ENCODE peak calls at places on chromosomes 13 and 19, in ten cellular contexts. One of them, this sample, is unnamed.

GRCh38 chr19:35344511-35345031 is 3.1 kb upstream of the FFAR1 start:
- DNase-seq in transverse colon: no peak
- DNase-seq in tibial nerve: no peak
- DNase-seq in A549: no peak
- DNase-seq in H1: no peak
- DNase-seq in ovary: peak
- DNase-seq in upper lobe of left lung: peak
- DNase-seq in suprapubic skin: peak
- DNase-seq in SK-N-SH: no peak
- DNase-seq in GM12878: no peak
- DNase-seq in this sample: peak

GRCh38 chr19:17086129-17086528 is 10.6 kb downstream of the MYO9B start:
- DNase-seq in transverse colon: no peak
- DNase-seq in tibial nerve: no peak
- DNase-seq in A549: no peak
- DNase-seq in H1: no peak
- DNase-seq in ovary: no peak
- DNase-seq in upper lobe of left lung: no peak
- DNase-seq in suprapubic skin: no peak
- DNase-seq in SK-N-SH: no peak
- DNase-seq in GM12878: no peak
- DNase-seq in this sample: no peak

GRCh38 chr13:24834902-24835510 is 71.0 kb downstream of the RNF17 start:
- DNase-seq in transverse colon: peak
- DNase-seq in tibial nerve: no peak
- DNase-seq in A549: no peak
- DNase-seq in H1: no peak
- DNase-seq in ovary: no peak
- DNase-seq in upper lobe of left lung: no peak
- DNase-seq in suprapubic skin: no peak
- DNase-seq in SK-N-SH: no peak
- DNase-seq in GM12878: no peak
- DNase-seq in this sample: no peak

GRCh38 chr13:65063753-65064152 is 2166.4 kb downstream of the PCDH9 start:
- DNase-seq in transverse colon: no peak
- DNase-seq in tibial nerve: no peak
- DNase-seq in A549: peak
- DNase-seq in H1: no peak
- DNase-seq in ovary: no peak
- DNase-seq in upper lobe of left lung: no peak
- DNase-seq in suprapubic skin: no peak
- DNase-seq in SK-N-SH: no peak
- DNase-seq in GM12878: no peak
- DNase-seq in this sample: no peak

GRCh38 chr19:35531291-35531690 is 2.0 kb upstream of the GAPDHS start:
- DNase-seq in transverse colon: no peak
- DNase-seq in tibial nerve: no peak
- DNase-seq in A549: no peak
- DNase-seq in H1: no peak
- DNase-seq in ovary: no peak
- DNase-seq in upper lobe of left lung: no peak
- DNase-seq in suprapubic skin: no peak
- DNase-seq in SK-N-SH: no peak
- DNase-seq in GM12878: no peak
- DNase-seq in this sample: no peak

GRCh38 chr13:97310809-97311436 is 88.8 kb downstream of the MBNL2 start:
- DNase-seq in transverse colon: no peak
- DNase-seq in tibial nerve: no peak
- DNase-seq in A549: no peak
- DNase-seq in H1: no peak
- DNase-seq in ovary: no peak
- DNase-seq in upper lobe of left lung: no peak
- DNase-seq in suprapubic skin: no peak
- DNase-seq in SK-N-SH: peak
- DNase-seq in GM12878: no peak
- DNase-seq in this sample: no peak

GRCh38 chr19:48975947-48976847 is 11.1 kb downstream of the FTL start:
- DNase-seq in transverse colon: no peak
- DNase-seq in tibial nerve: no peak
- DNase-seq in A549: no peak
- DNase-seq in H1: no peak
- DNase-seq in ovary: no peak
- DNase-seq in upper lobe of left lung: no peak
- DNase-seq in suprapubic skin: no peak
- DNase-seq in SK-N-SH: peak
- DNase-seq in GM12878: no peak
- DNase-seq in this sample: no peak

GRCh38 chr13:113059891-113060290 is 45.7 kb upstream of the F7 start:
- DNase-seq in transverse colon: no peak
- DNase-seq in tibial nerve: no peak
- DNase-seq in A549: no peak
- DNase-seq in H1: no peak
- DNase-seq in ovary: no peak
- DNase-seq in upper lobe of left lung: no peak
- DNase-seq in suprapubic skin: peak
- DNase-seq in SK-N-SH: no peak
- DNase-seq in GM12878: no peak
- DNase-seq in this sample: no peak

GRCh38 chr13:73672492-73672891 is 461.7 kb downstream of the KLF12 start:
- DNase-seq in transverse colon: no peak
- DNase-seq in tibial nerve: no peak
- DNase-seq in A549: peak
- DNase-seq in H1: no peak
- DNase-seq in ovary: no peak
- DNase-seq in upper lobe of left lung: no peak
- DNase-seq in suprapubic skin: no peak
- DNase-seq in SK-N-SH: no peak
- DNase-seq in GM12878: no peak
- DNase-seq in this sample: no peak

GRCh38 chr13:105565328-105565727 is 970.1 kb downstream of the EFNB2 start:
- DNase-seq in transverse colon: no peak
- DNase-seq in tibial nerve: no peak
- DNase-seq in A549: no peak
- DNase-seq in H1: no peak
- DNase-seq in ovary: no peak
- DNase-seq in upper lobe of left lung: no peak
- DNase-seq in suprapubic skin: no peak
- DNase-seq in SK-N-SH: no peak
- DNase-seq in GM12878: no peak
- DNase-seq in this sample: no peak

GRCh38 chr13:47126432-47126831 is 229.6 kb upstream of the HTR2A start:
- DNase-seq in transverse colon: no peak
- DNase-seq in tibial nerve: no peak
- DNase-seq in A549: no peak
- DNase-seq in H1: no peak
- DNase-seq in ovary: no peak
- DNase-seq in upper lobe of left lung: no peak
- DNase-seq in suprapubic skin: no peak
- DNase-seq in SK-N-SH: no peak
- DNase-seq in GM12878: no peak
- DNase-seq in this sample: peak

GRCh38 chr13:102863590-102863989 is 17.8 kb downstream of the ERCC5 start:
- DNase-seq in transverse colon: no peak
- DNase-seq in tibial nerve: no peak
- DNase-seq in A549: no peak
- DNase-seq in H1: no peak
- DNase-seq in ovary: no peak
- DNase-seq in upper lobe of left lung: no peak
- DNase-seq in suprapubic skin: no peak
- DNase-seq in SK-N-SH: no peak
- DNase-seq in GM12878: no peak
- DNase-seq in this sample: no peak

GRCh38 chr13:31328549-31329229 is 128.9 kb downstream of the B3GLCT start:
- DNase-seq in transverse colon: no peak
- DNase-seq in tibial nerve: no peak
- DNase-seq in A549: no peak
- DNase-seq in H1: no peak
- DNase-seq in ovary: no peak
- DNase-seq in upper lobe of left lung: no peak
- DNase-seq in suprapubic skin: no peak
- DNase-seq in SK-N-SH: no peak
- DNase-seq in GM12878: no peak
- DNase-seq in this sample: no peak

GRCh38 chr13:99371956-99372355 is 64.8 kb upstream of the GPR183 start:
- DNase-seq in transverse colon: no peak
- DNase-seq in tibial nerve: no peak
- DNase-seq in A549: no peak
- DNase-seq in H1: no peak
- DNase-seq in ovary: no peak
- DNase-seq in upper lobe of left lung: no peak
- DNase-seq in suprapubic skin: no peak
- DNase-seq in SK-N-SH: no peak
- DNase-seq in GM12878: no peak
- DNase-seq in this sample: no peak

GRCh38 chr13:93244918-93245280 is 18.3 kb downstream of the GPC6 start:
- DNase-seq in transverse colon: no peak
- DNase-seq in tibial nerve: no peak
- DNase-seq in A549: no peak
- DNase-seq in H1: no peak
- DNase-seq in ovary: no peak
- DNase-seq in upper lobe of left lung: no peak
- DNase-seq in suprapubic skin: no peak
- DNase-seq in SK-N-SH: no peak
- DNase-seq in GM12878: no peak
- DNase-seq in this sample: no peak
- TF ChIP-seq EP300 in transverse colon: no peak
- TF ChIP-seq EP300 in tibial nerve: no peak
- TF ChIP-seq EP300 in A549: no peak
- TF ChIP-seq EP300 in H1: no peak
- TF ChIP-seq EP300 in ovary: no peak
- TF ChIP-seq EP300 in upper lobe of left lung: no peak
- TF ChIP-seq EP300 in suprapubic skin: no peak
- TF ChIP-seq EP300 in SK-N-SH: no peak
- TF ChIP-seq EP300 in GM12878: no peak
- TF ChIP-seq EP300 in this sample: no peak

GRCh38 chr19:18090545-18091216 is 3.9 kb upstream of the IL12RB1 start:
- DNase-seq in transverse colon: no peak
- DNase-seq in tibial nerve: no peak
- DNase-seq in A549: no peak
- DNase-seq in H1: no peak
- DNase-seq in ovary: no peak
- DNase-seq in upper lobe of left lung: peak
- DNase-seq in suprapubic skin: no peak
- DNase-seq in SK-N-SH: no peak
- DNase-seq in GM12878: no peak
- DNase-seq in this sample: no peak

GRCh38 chr19:18089726-18090125 is 3.0 kb upstream of the IL12RB1 start:
- DNase-seq in transverse colon: no peak
- DNase-seq in tibial nerve: no peak
- DNase-seq in A549: no peak
- DNase-seq in H1: no peak
- DNase-seq in ovary: no peak
- DNase-seq in upper lobe of left lung: no peak
- DNase-seq in suprapubic skin: no peak
- DNase-seq in SK-N-SH: no peak
- DNase-seq in GM12878: no peak
- DNase-seq in this sample: no peak

GRCh38 chr19:18093439-18094161 is 4.0 kb upstream of the MAST3 start:
- DNase-seq in transverse colon: no peak
- DNase-seq in tibial nerve: no peak
- DNase-seq in A549: peak
- DNase-seq in H1: no peak
- DNase-seq in ovary: no peak
- DNase-seq in upper lobe of left lung: no peak
- DNase-seq in suprapubic skin: no peak
- DNase-seq in SK-N-SH: peak
- DNase-seq in GM12878: no peak
- DNase-seq in this sample: no peak

GRCh38 chr19:18086590-18087138 is at the start of gene IL12RB1:
- DNase-seq in transverse colon: peak
- DNase-seq in tibial nerve: no peak
- DNase-seq in A549: no peak
- DNase-seq in H1: no peak
- DNase-seq in ovary: no peak
- DNase-seq in upper lobe of left lung: peak
- DNase-seq in suprapubic skin: no peak
- DNase-seq in SK-N-SH: no peak
- DNase-seq in GM12878: peak
- DNase-seq in this sample: no peak

GRCh38 chr19:18091217-18091608 is 4.5 kb upstream of the IL12RB1 start:
- DNase-seq in transverse colon: peak
- DNase-seq in tibial nerve: no peak
- DNase-seq in A549: no peak
- DNase-seq in H1: no peak
- DNase-seq in ovary: no peak
- DNase-seq in upper lobe of left lung: peak
- DNase-seq in suprapubic skin: peak
- DNase-seq in SK-N-SH: no peak
- DNase-seq in GM12878: peak
- DNase-seq in this sample: no peak
- TF ChIP-seq EP300 in transverse colon: no peak
- TF ChIP-seq EP300 in tibial nerve: no peak
- TF ChIP-seq EP300 in A549: no peak
- TF ChIP-seq EP300 in H1: no peak
- TF ChIP-seq EP300 in ovary: no peak
- TF ChIP-seq EP300 in upper lobe of left lung: no peak
- TF ChIP-seq EP300 in suprapubic skin: no peak
- TF ChIP-seq EP300 in SK-N-SH: no peak
- TF ChIP-seq EP300 in GM12878: no peak
- TF ChIP-seq EP300 in this sample: no peak

DNA sequence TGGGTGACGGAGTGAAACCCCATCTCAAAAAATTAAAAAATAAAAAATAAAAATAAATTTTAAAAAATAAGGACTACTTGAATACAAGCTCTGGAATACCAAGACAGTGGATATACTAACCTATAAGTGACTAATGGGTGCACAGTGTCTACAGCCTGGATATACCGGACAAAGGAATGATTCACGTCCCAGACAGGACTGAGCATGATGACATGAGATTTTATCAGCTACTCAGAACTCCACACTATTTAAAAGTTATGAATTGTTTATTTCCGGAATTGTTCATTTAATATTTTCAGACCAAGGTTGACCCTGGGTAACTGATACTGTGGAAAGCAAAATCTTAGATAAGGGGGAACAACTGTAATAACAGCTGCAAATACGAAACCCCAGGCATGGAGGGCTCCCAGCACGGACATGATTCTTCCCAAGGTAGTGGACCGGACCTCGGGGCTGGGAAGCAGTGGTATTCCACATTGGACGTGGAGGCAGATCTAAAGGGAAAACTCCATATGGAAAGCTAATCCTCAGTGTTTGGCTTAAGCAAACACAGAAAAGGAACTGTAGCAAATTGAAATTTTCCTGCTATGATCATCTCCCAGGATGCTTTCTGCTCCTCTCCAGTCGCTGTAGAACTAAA is 102.6 kb upstream of the TSHZ3 start:
- DNase-seq in transverse colon: no peak
- DNase-seq in tibial nerve: no peak
- DNase-seq in A549: no peak
- DNase-seq in H1: no peak
- DNase-seq in ovary: no peak
- DNase-seq in upper lobe of left lung: no peak
- DNase-seq in suprapubic skin: no peak
- DNase-seq in SK-N-SH: no peak
- DNase-seq in GM12878: no peak
- DNase-seq in this sample: no peak
- TF ChIP-seq EP300 in transverse colon: no peak
- TF ChIP-seq EP300 in tibial nerve: no peak
- TF ChIP-seq EP300 in A549: no peak
- TF ChIP-seq EP300 in H1: no peak
- TF ChIP-seq EP300 in ovary: no peak
- TF ChIP-seq EP300 in upper lobe of left lung: no peak
- TF ChIP-seq EP300 in suprapubic skin: no peak
- TF ChIP-seq EP300 in SK-N-SH: no peak
- TF ChIP-seq EP300 in GM12878: no peak
- TF ChIP-seq EP300 in this sample: no peak

GRCh38 chr13:75792526-75793187 is 156.5 kb downstream of the LMO7 start:
- DNase-seq in transverse colon: peak
- DNase-seq in tibial nerve: no peak
- DNase-seq in A549: peak
- DNase-seq in H1: no peak
- DNase-seq in ovary: no peak
- DNase-seq in upper lobe of left lung: no peak
- DNase-seq in suprapubic skin: no peak
- DNase-seq in SK-N-SH: no peak
- DNase-seq in GM12878: no peak
- DNase-seq in this sample: no peak
- TF ChIP-seq EP300 in transverse colon: no peak
- TF ChIP-seq EP300 in tibial nerve: no peak
- TF ChIP-seq EP300 in A549: no peak
- TF ChIP-seq EP300 in H1: no peak
- TF ChIP-seq EP300 in ovary: no peak
- TF ChIP-seq EP300 in upper lobe of left lung: no peak
- TF ChIP-seq EP300 in suprapubic skin: no peak
- TF ChIP-seq EP300 in SK-N-SH: no peak
- TF ChIP-seq EP300 in GM12878: no peak
- TF ChIP-seq EP300 in this sample: no peak